ENCODE peak calls at places on chromosomes 4 and X, in eight cellular contexts. One of them, this sample, is unnamed.
A peak's percentile ranks its signal among the peaks of the same experiment; 100 is the strongest.

GRCh38 chrX:24498975-24499374 is 33.9 kb downstream of the PDK3 start:
- DNase-seq in breast epithelium: no peak
- DNase-seq in globus pallidus: no peak
- DNase-seq in activated T-helper 9 cell treated with anti-CD3 and anti-CD28 coated beads, Interleukin-2, amount 50 U/mL, for 16 hours: no peak
- DNase-seq in DND-41: no peak
- DNase-seq in neuronal stem cell: no peak
- DNase-seq in ascending aorta: no peak
- DNase-seq in effector CD4-positive, alpha-beta T cell: no peak
- DNase-seq in this sample: no peak

GRCh38 chr4:155738548-155738947 is 20.3 kb upstream of the GUCY1B1 start:
- DNase-seq in globus pallidus: no peak
- DNase-seq in ascending aorta: no peak
- DNase-seq in breast epithelium: no peak
- DNase-seq in neuronal stem cell: no peak
- DNase-seq in effector CD4-positive, alpha-beta T cell: no peak
- DNase-seq in DND-41: no peak
- DNase-seq in activated T-helper 9 cell treated with anti-CD3 and anti-CD28 coated beads, Interleukin-2, amount 50 U/mL, for 16 hours: no peak
- DNase-seq in this sample: peak; percentile 2

GRCh38 chr4:54879576-54879975 is 221.8 kb downstream of the KIT start:
- DNase-seq in globus pallidus: no peak
- DNase-seq in neuronal stem cell: no peak
- DNase-seq in ascending aorta: no peak
- DNase-seq in breast epithelium: no peak
- DNase-seq in effector CD4-positive, alpha-beta T cell: no peak
- DNase-seq in DND-41: no peak
- DNase-seq in activated T-helper 9 cell treated with anti-CD3 and anti-CD28 coated beads, Interleukin-2, amount 50 U/mL, for 16 hours: no peak
- DNase-seq in this sample: peak; percentile 89

GRCh38 chr4:27360651-27361347 is 500.2 kb downstream of the STIM2 start:
- DNase-seq in DND-41: no peak
- DNase-seq in breast epithelium: no peak
- DNase-seq in effector CD4-positive, alpha-beta T cell: no peak
- DNase-seq in ascending aorta: no peak
- DNase-seq in neuronal stem cell: peak; percentile 60
- DNase-seq in globus pallidus: no peak
- DNase-seq in activated T-helper 9 cell treated with anti-CD3 and anti-CD28 coated beads, Interleukin-2, amount 50 U/mL, for 16 hours: no peak
- DNase-seq in this sample: peak; percentile 83

GRCh38 chrX:107628662-107629532 is 587 bp downstream of the PRPS1 start:
- DNase-seq in neuronal stem cell: no peak
- DNase-seq in DND-41: peak; percentile 70
- DNase-seq in ascending aorta: no peak
- DNase-seq in activated T-helper 9 cell treated with anti-CD3 and anti-CD28 coated beads, Interleukin-2, amount 50 U/mL, for 16 hours: peak; percentile 16
- DNase-seq in breast epithelium: no peak
- DNase-seq in globus pallidus: peak; percentile 40
- DNase-seq in effector CD4-positive, alpha-beta T cell: peak; percentile 32
- DNase-seq in this sample: peak; percentile 44

GRCh38 chr4:104465620-104466019 is 29.1 kb downstream of the CXXC4 start:
- DNase-seq in breast epithelium: no peak
- DNase-seq in neuronal stem cell: no peak
- DNase-seq in DND-41: no peak
- DNase-seq in effector CD4-positive, alpha-beta T cell: no peak
- DNase-seq in ascending aorta: no peak
- DNase-seq in activated T-helper 9 cell treated with anti-CD3 and anti-CD28 coated beads, Interleukin-2, amount 50 U/mL, for 16 hours: no peak
- DNase-seq in globus pallidus: no peak
- DNase-seq in this sample: no peak

GRCh38 chr4:186723207-186724047 is at the start of gene FAT1:
- DNase-seq in effector CD4-positive, alpha-beta T cell: no peak
- DNase-seq in activated T-helper 9 cell treated with anti-CD3 and anti-CD28 coated beads, Interleukin-2, amount 50 U/mL, for 16 hours: no peak
- DNase-seq in DND-41: no peak
- DNase-seq in globus pallidus: peak; percentile 66
- DNase-seq in ascending aorta: no peak
- DNase-seq in breast epithelium: peak; percentile 39
- DNase-seq in neuronal stem cell: peak; percentile 84
- DNase-seq in this sample: peak; percentile 78

GRCh38 chr4:139988863-139989765 is 164.9 kb downstream of the MAML3 start:
- DNase-seq in breast epithelium: peak; percentile 82
- DNase-seq in effector CD4-positive, alpha-beta T cell: no peak
- DNase-seq in neuronal stem cell: no peak
- DNase-seq in DND-41: no peak
- DNase-seq in activated T-helper 9 cell treated with anti-CD3 and anti-CD28 coated beads, Interleukin-2, amount 50 U/mL, for 16 hours: peak; percentile 12
- DNase-seq in ascending aorta: peak; percentile 33
- DNase-seq in globus pallidus: no peak
- DNase-seq in this sample: peak; percentile 93

GRCh38 chrX:154310991-154311541 is 15.5 kb downstream of the TKTL1 start:
- DNase-seq in breast epithelium: no peak
- DNase-seq in activated T-helper 9 cell treated with anti-CD3 and anti-CD28 coated beads, Interleukin-2, amount 50 U/mL, for 16 hours: no peak
- DNase-seq in globus pallidus: no peak
- DNase-seq in ascending aorta: no peak
- DNase-seq in neuronal stem cell: no peak
- DNase-seq in DND-41: no peak
- DNase-seq in effector CD4-positive, alpha-beta T cell: no peak
- DNase-seq in this sample: peak; percentile 16

GRCh38 chrX:152993933-152994332 is at the start of gene PNMA5:
- DNase-seq in activated T-helper 9 cell treated with anti-CD3 and anti-CD28 coated beads, Interleukin-2, amount 50 U/mL, for 16 hours: no peak
- DNase-seq in globus pallidus: no peak
- DNase-seq in breast epithelium: no peak
- DNase-seq in neuronal stem cell: no peak
- DNase-seq in ascending aorta: no peak
- DNase-seq in effector CD4-positive, alpha-beta T cell: no peak
- DNase-seq in DND-41: no peak
- DNase-seq in this sample: no peak

GRCh38 chr4:54482529-54482961 is 175.2 kb upstream of the KIT start:
- DNase-seq in DND-41: no peak
- DNase-seq in ascending aorta: no peak
- DNase-seq in globus pallidus: no peak
- DNase-seq in breast epithelium: no peak
- DNase-seq in activated T-helper 9 cell treated with anti-CD3 and anti-CD28 coated beads, Interleukin-2, amount 50 U/mL, for 16 hours: no peak
- DNase-seq in effector CD4-positive, alpha-beta T cell: no peak
- DNase-seq in neuronal stem cell: no peak
- DNase-seq in this sample: peak; percentile 47

GRCh38 chr4:120919358-120919757 is 3.2 kb downstream of the PRDM5 start:
- DNase-seq in effector CD4-positive, alpha-beta T cell: no peak
- DNase-seq in activated T-helper 9 cell treated with anti-CD3 and anti-CD28 coated beads, Interleukin-2, amount 50 U/mL, for 16 hours: no peak
- DNase-seq in DND-41: no peak
- DNase-seq in breast epithelium: no peak
- DNase-seq in globus pallidus: no peak
- DNase-seq in neuronal stem cell: no peak
- DNase-seq in ascending aorta: no peak
- DNase-seq in this sample: no peak

GRCh38 chr4:81062001-81062400 is 31.5 kb downstream of the BMP3 start:
- DNase-seq in globus pallidus: no peak
- DNase-seq in DND-41: no peak
- DNase-seq in activated T-helper 9 cell treated with anti-CD3 and anti-CD28 coated beads, Interleukin-2, amount 50 U/mL, for 16 hours: no peak
- DNase-seq in effector CD4-positive, alpha-beta T cell: no peak
- DNase-seq in neuronal stem cell: no peak
- DNase-seq in breast epithelium: no peak
- DNase-seq in ascending aorta: no peak
- DNase-seq in this sample: no peak

GRCh38 chrX:13252726-13253125 is 67.1 kb downstream of the ATXN3L start:
- DNase-seq in breast epithelium: no peak
- DNase-seq in neuronal stem cell: no peak
- DNase-seq in effector CD4-positive, alpha-beta T cell: no peak
- DNase-seq in globus pallidus: no peak
- DNase-seq in ascending aorta: no peak
- DNase-seq in activated T-helper 9 cell treated with anti-CD3 and anti-CD28 coated beads, Interleukin-2, amount 50 U/mL, for 16 hours: no peak
- DNase-seq in DND-41: no peak
- DNase-seq in this sample: peak; percentile 5

GRCh38 chr4:156472624-156473023 is 499.0 kb downstream of the PDGFC start:
- DNase-seq in activated T-helper 9 cell treated with anti-CD3 and anti-CD28 coated beads, Interleukin-2, amount 50 U/mL, for 16 hours: no peak
- DNase-seq in effector CD4-positive, alpha-beta T cell: no peak
- DNase-seq in neuronal stem cell: no peak
- DNase-seq in globus pallidus: no peak
- DNase-seq in DND-41: no peak
- DNase-seq in breast epithelium: no peak
- DNase-seq in ascending aorta: no peak
- DNase-seq in this sample: no peak

GRCh38 chr4:36241771-36242170 is 2.5 kb downstream of the ARAP2 start:
- DNase-seq in globus pallidus: peak; percentile 77
- DNase-seq in breast epithelium: no peak
- DNase-seq in neuronal stem cell: no peak
- DNase-seq in effector CD4-positive, alpha-beta T cell: no peak
- DNase-seq in ascending aorta: no peak
- DNase-seq in DND-41: peak; percentile 34
- DNase-seq in activated T-helper 9 cell treated with anti-CD3 and anti-CD28 coated beads, Interleukin-2, amount 50 U/mL, for 16 hours: no peak
- DNase-seq in this sample: no peak

GRCh38 chr4:11724731-11725130 is 296.0 kb upstream of the HS3ST1 start:
- DNase-seq in globus pallidus: no peak
- DNase-seq in neuronal stem cell: no peak
- DNase-seq in effector CD4-positive, alpha-beta T cell: no peak
- DNase-seq in DND-41: no peak
- DNase-seq in breast epithelium: no peak
- DNase-seq in ascending aorta: no peak
- DNase-seq in activated T-helper 9 cell treated with anti-CD3 and anti-CD28 coated beads, Interleukin-2, amount 50 U/mL, for 16 hours: no peak
- DNase-seq in this sample: no peak

GRCh38 chrX:149631293-149632165 is at the start of gene TMEM185A:
- DNase-seq in neuronal stem cell: peak; percentile 69
- DNase-seq in DND-41: peak; percentile 75
- DNase-seq in breast epithelium: peak; percentile 23
- DNase-seq in globus pallidus: peak; percentile 39
- DNase-seq in activated T-helper 9 cell treated with anti-CD3 and anti-CD28 coated beads, Interleukin-2, amount 50 U/mL, for 16 hours: peak; percentile 59
- DNase-seq in effector CD4-positive, alpha-beta T cell: peak; percentile 59
- DNase-seq in ascending aorta: no peak
- DNase-seq in this sample: peak; percentile 55

GRCh38 chr4:48137766-48138349 is 3.8 kb upstream of the TXK start:
- DNase-seq in breast epithelium: no peak
- DNase-seq in effector CD4-positive, alpha-beta T cell: no peak
- DNase-seq in activated T-helper 9 cell treated with anti-CD3 and anti-CD28 coated beads, Interleukin-2, amount 50 U/mL, for 16 hours: no peak
- DNase-seq in neuronal stem cell: no peak
- DNase-seq in globus pallidus: no peak
- DNase-seq in DND-41: no peak
- DNase-seq in ascending aorta: no peak
- DNase-seq in this sample: no peak

GRCh38 chrX:68894142-68894512 is 65.3 kb downstream of the EFNB1 start:
- DNase-seq in DND-41: no peak
- DNase-seq in effector CD4-positive, alpha-beta T cell: no peak
- DNase-seq in globus pallidus: peak; percentile 21
- DNase-seq in breast epithelium: no peak
- DNase-seq in ascending aorta: no peak
- DNase-seq in neuronal stem cell: no peak
- DNase-seq in activated T-helper 9 cell treated with anti-CD3 and anti-CD28 coated beads, Interleukin-2, amount 50 U/mL, for 16 hours: no peak
- DNase-seq in this sample: no peak

GRCh38 chr4:78424456-78424855 is 127.1 kb upstream of the ANXA3 start:
- DNase-seq in activated T-helper 9 cell treated with anti-CD3 and anti-CD28 coated beads, Interleukin-2, amount 50 U/mL, for 16 hours: no peak
- DNase-seq in effector CD4-positive, alpha-beta T cell: no peak
- DNase-seq in neuronal stem cell: no peak
- DNase-seq in globus pallidus: no peak
- DNase-seq in breast epithelium: no peak
- DNase-seq in ascending aorta: no peak
- DNase-seq in DND-41: no peak
- DNase-seq in this sample: no peak

GRCh38 chr4:150518559-150518958 is 63.4 kb upstream of the MAB21L2 start:
- DNase-seq in neuronal stem cell: no peak
- DNase-seq in globus pallidus: no peak
- DNase-seq in activated T-helper 9 cell treated with anti-CD3 and anti-CD28 coated beads, Interleukin-2, amount 50 U/mL, for 16 hours: no peak
- DNase-seq in effector CD4-positive, alpha-beta T cell: no peak
- DNase-seq in DND-41: no peak
- DNase-seq in breast epithelium: no peak
- DNase-seq in ascending aorta: no peak
- DNase-seq in this sample: peak; percentile 18

GRCh38 chr4:65911720-65912119 is 241.4 kb upstream of the EPHA5 start:
- DNase-seq in activated T-helper 9 cell treated with anti-CD3 and anti-CD28 coated beads, Interleukin-2, amount 50 U/mL, for 16 hours: no peak
- DNase-seq in ascending aorta: no peak
- DNase-seq in globus pallidus: no peak
- DNase-seq in breast epithelium: no peak
- DNase-seq in DND-41: no peak
- DNase-seq in effector CD4-positive, alpha-beta T cell: no peak
- DNase-seq in neuronal stem cell: no peak
- DNase-seq in this sample: no peak

GRCh38 chr4:171954650-171955049 is 141.4 kb downstream of the GALNTL6 start:
- DNase-seq in globus pallidus: no peak
- DNase-seq in activated T-helper 9 cell treated with anti-CD3 and anti-CD28 coated beads, Interleukin-2, amount 50 U/mL, for 16 hours: no peak
- DNase-seq in neuronal stem cell: no peak
- DNase-seq in effector CD4-positive, alpha-beta T cell: no peak
- DNase-seq in ascending aorta: no peak
- DNase-seq in DND-41: no peak
- DNase-seq in breast epithelium: no peak
- DNase-seq in this sample: no peak

GRCh38 chrX:12771445-12772069 is 19.7 kb upstream of the PRPS2 start:
- DNase-seq in breast epithelium: no peak
- DNase-seq in DND-41: peak; percentile 11
- DNase-seq in effector CD4-positive, alpha-beta T cell: peak; percentile 60
- DNase-seq in activated T-helper 9 cell treated with anti-CD3 and anti-CD28 coated beads, Interleukin-2, amount 50 U/mL, for 16 hours: peak; percentile 48
- DNase-seq in neuronal stem cell: peak; percentile 29
- DNase-seq in ascending aorta: no peak
- DNase-seq in globus pallidus: no peak
- DNase-seq in this sample: peak; percentile 13

GRCh38 chr4:64158648-64159326 is 250.5 kb downstream of the TECRL start:
- DNase-seq in activated T-helper 9 cell treated with anti-CD3 and anti-CD28 coated beads, Interleukin-2, amount 50 U/mL, for 16 hours: no peak
- DNase-seq in effector CD4-positive, alpha-beta T cell: no peak
- DNase-seq in neuronal stem cell: peak; percentile 63
- DNase-seq in ascending aorta: no peak
- DNase-seq in DND-41: peak; percentile 63
- DNase-seq in globus pallidus: peak; percentile 68
- DNase-seq in breast epithelium: no peak
- DNase-seq in this sample: peak; percentile 15

GRCh38 chrX:103101280-103102042 is 8.5 kb upstream of the NXF3 start:
- DNase-seq in globus pallidus: no peak
- DNase-seq in effector CD4-positive, alpha-beta T cell: no peak
- DNase-seq in neuronal stem cell: no peak
- DNase-seq in DND-41: no peak
- DNase-seq in activated T-helper 9 cell treated with anti-CD3 and anti-CD28 coated beads, Interleukin-2, amount 50 U/mL, for 16 hours: no peak
- DNase-seq in ascending aorta: no peak
- DNase-seq in breast epithelium: no peak
- DNase-seq in this sample: no peak

GRCh38 chr4:65645185-65645584 is 25.1 kb downstream of the EPHA5 start:
- DNase-seq in DND-41: no peak
- DNase-seq in breast epithelium: no peak
- DNase-seq in ascending aorta: no peak
- DNase-seq in neuronal stem cell: no peak
- DNase-seq in effector CD4-positive, alpha-beta T cell: no peak
- DNase-seq in activated T-helper 9 cell treated with anti-CD3 and anti-CD28 coated beads, Interleukin-2, amount 50 U/mL, for 16 hours: no peak
- DNase-seq in globus pallidus: no peak
- DNase-seq in this sample: peak; percentile 40

This sample was measured in EL.